ENCODE peak calls at places on chromosomes 11 and 22, in five cellular contexts. One of them, this sample, is unnamed.

GRCh38 chr11:67302571-67303131 is 679 bp upstream of the SSH3 start:
- DNase-seq in iPS-NIHi11: peak
- DNase-seq in central memory CD4-positive, alpha-beta T cell: no peak
- DNase-seq in effector memory CD8-positive, alpha-beta T cell: no peak
- DNase-seq in AG09309: no peak
- DNase-seq in this sample: no peak

GRCh38 chr22:19877626-19878339 is 23.1 kb upstream of the GNB1L start:
- DNase-seq in iPS-NIHi11: no peak
- DNase-seq in central memory CD4-positive, alpha-beta T cell: no peak
- DNase-seq in effector memory CD8-positive, alpha-beta T cell: no peak
- DNase-seq in AG09309: no peak
- DNase-seq in this sample: no peak

GRCh38 chr22:41479671-41480396 is 10.9 kb downstream of the ACO2 start:
- DNase-seq in iPS-NIHi11: peak
- DNase-seq in central memory CD4-positive, alpha-beta T cell: no peak
- DNase-seq in effector memory CD8-positive, alpha-beta T cell: no peak
- DNase-seq in AG09309: no peak
- DNase-seq in this sample: peak

GRCh38 chr11:17164361-17165246 is 43.2 kb downstream of the PIK3C2A start:
- DNase-seq in iPS-NIHi11: no peak
- DNase-seq in central memory CD4-positive, alpha-beta T cell: no peak
- DNase-seq in effector memory CD8-positive, alpha-beta T cell: no peak
- DNase-seq in AG09309: no peak
- DNase-seq in this sample: no peak

GRCh38 chr11:2996976-2997375 is 4.8 kb upstream of the NAP1L4 start:
- DNase-seq in iPS-NIHi11: no peak
- DNase-seq in central memory CD4-positive, alpha-beta T cell: no peak
- DNase-seq in effector memory CD8-positive, alpha-beta T cell: no peak
- DNase-seq in AG09309: no peak
- DNase-seq in this sample: no peak

GRCh38 chr11:108093128-108093904 is 28.1 kb upstream of the ACAT1 start:
- DNase-seq in iPS-NIHi11: no peak
- DNase-seq in central memory CD4-positive, alpha-beta T cell: no peak
- DNase-seq in effector memory CD8-positive, alpha-beta T cell: no peak
- DNase-seq in AG09309: no peak
- DNase-seq in this sample: no peak

GRCh38 chr11:4541071-4541470 is 3.9 kb upstream of the OR52M1 start:
- DNase-seq in iPS-NIHi11: no peak
- DNase-seq in central memory CD4-positive, alpha-beta T cell: no peak
- DNase-seq in effector memory CD8-positive, alpha-beta T cell: no peak
- DNase-seq in AG09309: no peak
- DNase-seq in this sample: no peak

GRCh38 chr11:69957849-69958248 is 120.3 kb upstream of the ANO1 start:
- DNase-seq in iPS-NIHi11: no peak
- DNase-seq in central memory CD4-positive, alpha-beta T cell: no peak
- DNase-seq in effector memory CD8-positive, alpha-beta T cell: no peak
- DNase-seq in AG09309: no peak
- DNase-seq in this sample: no peak

GRCh38 chr11:116276051-116277044 is 496.4 kb downstream of the BUD13 start:
- DNase-seq in iPS-NIHi11: peak
- DNase-seq in central memory CD4-positive, alpha-beta T cell: peak
- DNase-seq in effector memory CD8-positive, alpha-beta T cell: peak
- DNase-seq in AG09309: no peak
- DNase-seq in this sample: peak

GRCh38 chr22:42434283-42434682 is 2.1 kb upstream of the NFAM1 start:
- DNase-seq in iPS-NIHi11: no peak
- DNase-seq in central memory CD4-positive, alpha-beta T cell: no peak
- DNase-seq in effector memory CD8-positive, alpha-beta T cell: no peak
- DNase-seq in AG09309: no peak
- DNase-seq in this sample: no peak

GRCh38 chr11:46050652-46051051 is 70.6 kb downstream of the PHF21A start:
- DNase-seq in iPS-NIHi11: no peak
- DNase-seq in central memory CD4-positive, alpha-beta T cell: no peak
- DNase-seq in effector memory CD8-positive, alpha-beta T cell: no peak
- DNase-seq in AG09309: no peak
- DNase-seq in this sample: no peak

GRCh38 chr22:28141614-28142013 is 222.6 kb upstream of the PITPNB start:
- DNase-seq in iPS-NIHi11: no peak
- DNase-seq in central memory CD4-positive, alpha-beta T cell: no peak
- DNase-seq in effector memory CD8-positive, alpha-beta T cell: no peak
- DNase-seq in AG09309: peak
- DNase-seq in this sample: no peak

GRCh38 chr11:17533782-17534415 is 10.3 kb downstream of the USH1C start:
- DNase-seq in iPS-NIHi11: peak
- DNase-seq in central memory CD4-positive, alpha-beta T cell: no peak
- DNase-seq in effector memory CD8-positive, alpha-beta T cell: no peak
- DNase-seq in AG09309: no peak
- DNase-seq in this sample: no peak

GRCh38 chr11:27444801-27445215 is 27.8 kb downstream of the LGR4 start:
- DNase-seq in iPS-NIHi11: peak
- DNase-seq in central memory CD4-positive, alpha-beta T cell: no peak
- DNase-seq in effector memory CD8-positive, alpha-beta T cell: no peak
- DNase-seq in AG09309: no peak
- DNase-seq in this sample: no peak

GRCh38 chr11:111725621-111726020 is 40.6 kb downstream of the PPP2R1B start:
- DNase-seq in iPS-NIHi11: no peak
- DNase-seq in central memory CD4-positive, alpha-beta T cell: no peak
- DNase-seq in effector memory CD8-positive, alpha-beta T cell: no peak
- DNase-seq in AG09309: no peak
- DNase-seq in this sample: no peak

GRCh38 chr11:44778200-44779100 is 51.7 kb downstream of the TSPAN18 start:
- DNase-seq in iPS-NIHi11: no peak
- DNase-seq in central memory CD4-positive, alpha-beta T cell: no peak
- DNase-seq in effector memory CD8-positive, alpha-beta T cell: no peak
- DNase-seq in AG09309: no peak
- DNase-seq in this sample: no peak

GRCh38 chr22:17966403-17966717 is 58.0 kb downstream of the MICAL3 start:
- DNase-seq in iPS-NIHi11: no peak
- DNase-seq in central memory CD4-positive, alpha-beta T cell: no peak
- DNase-seq in effector memory CD8-positive, alpha-beta T cell: no peak
- DNase-seq in AG09309: no peak
- DNase-seq in this sample: no peak

GRCh38 chr11:113249491-113249763 is 65.0 kb upstream of the TTC12 start:
- DNase-seq in iPS-NIHi11: no peak
- DNase-seq in central memory CD4-positive, alpha-beta T cell: no peak
- DNase-seq in effector memory CD8-positive, alpha-beta T cell: no peak
- DNase-seq in AG09309: no peak
- DNase-seq in this sample: peak

GRCh38 chr11:76745561-76746207 is 37.5 kb upstream of the TSKU start:
- DNase-seq in iPS-NIHi11: no peak
- DNase-seq in central memory CD4-positive, alpha-beta T cell: no peak
- DNase-seq in effector memory CD8-positive, alpha-beta T cell: no peak
- DNase-seq in AG09309: no peak
- DNase-seq in this sample: no peak

GRCh38 chr11:63892233-63892632 is 24.7 kb downstream of the RCOR2 start:
- DNase-seq in iPS-NIHi11: no peak
- DNase-seq in central memory CD4-positive, alpha-beta T cell: no peak
- DNase-seq in effector memory CD8-positive, alpha-beta T cell: no peak
- DNase-seq in AG09309: no peak
- DNase-seq in this sample: no peak

GRCh38 chr11:59173964-59174663 is 2.2 kb downstream of the DTX4 start:
- DNase-seq in iPS-NIHi11: peak
- DNase-seq in central memory CD4-positive, alpha-beta T cell: no peak
- DNase-seq in effector memory CD8-positive, alpha-beta T cell: no peak
- DNase-seq in AG09309: no peak
- DNase-seq in this sample: no peak

GRCh38 chr11:1460396-1460795 is 26.2 kb downstream of the MOB2 start:
- DNase-seq in iPS-NIHi11: no peak
- DNase-seq in central memory CD4-positive, alpha-beta T cell: no peak
- DNase-seq in effector memory CD8-positive, alpha-beta T cell: no peak
- DNase-seq in AG09309: no peak
- DNase-seq in this sample: peak

GRCh38 chr11:1206391-1207271 is 16.2 kb upstream of the MUC5B start:
- DNase-seq in iPS-NIHi11: peak
- DNase-seq in central memory CD4-positive, alpha-beta T cell: no peak
- DNase-seq in effector memory CD8-positive, alpha-beta T cell: no peak
- DNase-seq in AG09309: no peak
- DNase-seq in this sample: no peak

This sample was measured in hippocampal formation.